ENCODE peak calls at places on chromosomes 16 and 17, in four cellular contexts. Q is PC-3, H is transverse colon, V is mesendoderm. L is an unnamed sample.

GRCh38 chr16:68704232-68704867 is 32.7 kb upstream of the CDH1 start:
- DNase-seq in Q (peak; percentile 87), V (peak; percentile 96), H (peak; percentile 92), L (peak; percentile 95)

GRCh38 chr17:64008830-64009229 is 10.7 kb downstream of the PRR29 start:
- DNase-seq in Q (no peak), H (no peak), V (no peak), L (no peak)

GRCh38 chr17:7023576-7024401 is 939 bp downstream of the BCL6B start:
- DNase-seq in H (peak; percentile 96), Q (peak; percentile 42), V (peak; percentile 99), L (peak; percentile 92)

GRCh38 chr17:57624390-57624789 is 120.7 kb downstream of the CCDC182 start:
- DNase-seq in Q (no peak), V (no peak), H (no peak), L (no peak)

GRCh38 chr16:83792391-83792790 is 15.4 kb upstream of the HSBP1 start:
- DNase-seq in V (no peak), H (no peak), Q (no peak), L (no peak)

GRCh38 chr16:63628812-63629211 is 1493.1 kb downstream of the CDH11 start:
- DNase-seq in V (no peak), Q (no peak), H (no peak), L (no peak)

GRCh38 chr17:29240477-29240876 is 6.2 kb upstream of the CRYBA1 start:
- DNase-seq in Q (no peak), H (no peak), V (peak; percentile 37), L (no peak)

GRCh38 chr17:50763716-50764450 is 3.4 kb downstream of the ANKRD40CL start:
- DNase-seq in Q (peak; percentile 29), H (peak; percentile 62), V (peak; percentile 43), L (peak; percentile 26)

GRCh38 chr16:58409316-58409973 is 17.2 kb downstream of the GINS3 start:
- DNase-seq in V (no peak), Q (peak; percentile 82), H (no peak), L (no peak)

GRCh38 chr16:50086176-50086575 is 20.4 kb downstream of the HEATR3 start:
- DNase-seq in V (no peak), H (no peak), Q (no peak), L (no peak)
- H3K36me3 ChIP-seq in V (peaks cover 8% of the 10 kb centered on the region), H (no peaks in the 10 kb centered on the region), Q (peaks cover 4% of the 10 kb centered on the region), L (peaks cover 21% of the 10 kb centered on the region)

GRCh38 chr17:75795820-75796607 is 11.4 kb downstream of the UNK start:
- DNase-seq in H (no peak), V (no peak), Q (no peak), L (no peak)

GRCh38 chr17:75793453-75793852 is 8.8 kb downstream of the UNK start:
- DNase-seq in H (no peak), V (no peak), Q (no peak), L (no peak)

DNA sequence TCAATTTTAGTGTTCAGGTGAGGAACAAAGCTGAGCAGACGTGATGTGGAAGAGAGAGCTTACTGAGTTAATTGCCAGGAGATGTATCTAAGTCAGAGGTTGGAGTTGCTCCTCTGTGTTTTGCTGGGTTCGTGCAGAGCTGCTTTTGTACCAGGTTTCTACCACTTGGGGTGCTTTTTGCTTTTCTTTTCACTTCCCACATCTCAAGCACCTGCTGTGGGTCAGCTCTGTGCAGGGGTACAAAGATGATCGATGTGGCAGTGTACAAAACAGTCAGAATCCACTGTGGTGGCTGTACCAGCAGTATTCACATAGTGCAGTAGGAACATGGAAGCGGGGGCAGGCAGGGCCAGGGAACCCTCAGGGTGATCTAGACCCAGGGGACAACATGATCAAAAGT is 14.8 kb downstream of the UNK start:
- DNase-seq in Q (no peak), H (no peak), V (no peak), L (no peak)
- H3K36me3 ChIP-seq in Q (peaks cover 5% of the 10 kb centered on the region), H (no peaks in the 10 kb centered on the region), V (peaks cover 6% of the 10 kb centered on the region), L (no peaks in the 10 kb centered on the region)

GRCh38 chr16:25141648-25142047 is 30.1 kb downstream of the LCMT1 start:
- DNase-seq in V (no peak), H (no peak), Q (no peak), L (no peak)
- H3K36me3 ChIP-seq in V (no peaks in the 10 kb centered on the region), H (no peaks in the 10 kb centered on the region), Q (no peaks in the 10 kb centered on the region), L (no peaks in the 10 kb centered on the region)

DNA sequence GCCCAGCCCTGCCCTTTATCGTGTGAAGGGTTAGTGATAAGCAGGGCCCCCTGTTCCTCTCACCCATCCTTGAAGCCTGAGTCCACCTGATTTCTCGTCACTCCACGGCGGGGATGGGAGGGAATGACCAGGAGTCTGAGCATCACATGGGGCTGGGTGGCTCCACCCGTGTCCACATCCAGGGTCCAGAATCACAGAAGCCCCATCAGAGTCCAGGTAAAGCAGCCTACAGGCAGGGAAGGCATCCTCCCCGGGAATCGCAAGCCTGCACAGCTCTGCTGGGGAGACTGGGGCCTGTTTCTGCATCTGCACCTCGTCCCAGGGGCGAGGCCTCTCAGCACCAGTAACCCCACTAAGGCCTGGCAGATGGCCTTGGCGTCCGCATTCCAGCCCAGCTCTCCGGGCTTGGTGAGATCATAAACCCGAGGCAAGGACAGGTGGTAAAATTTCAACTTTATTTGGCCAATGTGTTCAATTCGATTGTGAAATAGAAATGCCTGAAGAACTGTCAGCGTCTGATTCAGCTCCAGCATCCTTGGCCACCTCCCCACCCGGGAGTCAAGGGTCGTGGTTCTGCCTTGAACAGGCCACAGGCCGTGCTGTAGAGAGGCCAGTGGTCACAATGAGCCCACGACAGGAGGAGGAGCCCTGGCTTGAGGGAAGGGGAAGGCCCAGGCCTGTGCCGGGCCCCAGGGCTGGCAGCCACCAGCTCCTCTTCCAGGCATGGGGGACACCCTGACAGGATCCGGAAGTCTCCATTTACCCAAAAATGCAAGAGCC is 8.1 kb upstream of the PPP1R27 start:
- DNase-seq in H (no peak), Q (peak; percentile 23), V (no peak), L (peak; percentile 60)
- H3K36me3 ChIP-seq in H (peaks cover 12% of the 10 kb centered on the region), Q (peaks cover 45% of the 10 kb centered on the region), V (peaks cover 23% of the 10 kb centered on the region), L (peaks cover 42% of the 10 kb centered on the region)

DNA sequence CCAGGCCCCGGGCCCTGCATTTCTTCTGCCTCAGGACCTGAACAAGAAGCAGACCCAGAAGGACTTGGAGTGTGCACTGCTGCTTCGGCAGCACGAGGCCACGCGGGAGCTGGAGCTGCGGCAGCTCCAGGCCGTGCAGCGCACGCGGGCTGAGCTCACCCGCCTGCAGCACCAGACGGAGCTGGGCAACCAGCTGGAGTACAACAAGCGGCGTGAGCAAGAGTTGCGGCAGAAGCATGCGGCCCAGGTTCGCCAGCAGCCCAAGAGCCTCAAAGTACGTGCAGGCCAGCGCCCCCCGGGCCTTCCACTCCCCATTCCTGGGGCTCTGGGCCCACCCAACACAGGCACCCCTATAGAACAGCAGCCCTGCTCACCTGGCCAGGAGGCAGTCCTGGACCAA is 9.2 kb downstream of the HIRIP3 start:
- DNase-seq in V (no peak), H (no peak), Q (no peak), L (no peak)
- H3K36me3 ChIP-seq in V (peaks cover 20% of the 10 kb centered on the region), H (no peaks in the 10 kb centered on the region), Q (peaks cover 12% of the 10 kb centered on the region), L (peaks cover 36% of the 10 kb centered on the region)

DNA sequence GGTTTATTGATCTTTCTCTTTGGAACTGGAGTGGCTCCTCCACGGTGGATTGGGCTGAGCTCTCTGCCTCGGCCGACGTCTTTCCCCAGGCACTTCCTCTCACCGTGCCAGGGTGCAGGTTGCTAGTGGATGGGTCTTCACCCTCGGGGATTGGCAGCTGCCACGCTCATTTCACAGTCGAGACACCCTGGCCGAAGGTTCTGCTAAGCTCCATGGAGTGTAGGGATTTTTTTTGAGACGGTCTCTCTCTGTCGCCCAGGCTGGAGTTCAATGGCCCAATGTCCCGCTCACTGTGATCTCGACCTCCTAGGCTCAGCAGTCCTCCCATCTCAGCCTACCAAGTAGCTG is 280.8 kb downstream of the SEC14L1 start:
- DNase-seq in V (no peak), Q (no peak), H (no peak), L (no peak)
- H3K36me3 ChIP-seq in V (no peaks in the 10 kb centered on the region), Q (peaks cover 8% of the 10 kb centered on the region), H (no peaks in the 10 kb centered on the region), L (no peaks in the 10 kb centered on the region)

L was measured in body of pancreas.